ENCODE peak calls at places on chromosomes 7 and 10, in nine cellular contexts. P is cardiac fibroblast; V is left lung; M is heart left ventricle; N is Karpas-422; F is CD8-positive, alpha-beta memory T cell; Z is thyroid gland; J is OCI-LY7; U is epithelial cell of proximal tubule. E is an unnamed sample.

GRCh38 chr7:24255139-24255538 is 28.9 kb upstream of the NPY start:
- DNase-seq in P (no peak), V (no peak), M (no peak), N (no peak), F (no peak), Z (no peak), J (no peak), U (no peak), E (no peak)

GRCh38 chr10:119370972-119371703 is 163.8 kb downstream of the GRK5 start:
- DNase-seq in P (peak), V (no peak), M (peak), N (no peak), F (no peak), Z (peak), J (no peak), U (no peak), E (no peak)

GRCh38 chr7:43077732-43078391 is 34.6 kb upstream of the HECW1 start:
- DNase-seq in P (peak), V (no peak), M (no peak), N (peak), F (no peak), Z (peak), J (no peak), U (no peak), E (no peak)

GRCh38 chr7:104275900-104276299 is 52.5 kb upstream of the LHFPL3 start:
- DNase-seq in P (peak), V (no peak), M (no peak), N (no peak), F (no peak), Z (no peak), J (no peak), U (no peak), E (no peak)

GRCh38 chr7:23106491-23106800 is 861 bp downstream of the KLHL7 start:
- DNase-seq in P (no peak), V (no peak), M (no peak), N (no peak), F (no peak), Z (peak), J (no peak), U (no peak), E (peak)

GRCh38 chr7:142240546-142240945 is 17.3 kb downstream of the PRSS58 start:
- DNase-seq in P (no peak), V (no peak), M (no peak), N (no peak), F (no peak), Z (no peak), J (no peak), U (no peak), E (no peak)

GRCh38 chr7:145845345-145845744 is 271.3 kb upstream of the CNTNAP2 start:
- DNase-seq in P (no peak), V (no peak), M (no peak), N (no peak), F (no peak), Z (no peak), J (peak), U (no peak), E (no peak)

GRCh38 chr10:35643151-35643975 is 1.3 kb upstream of the FZD8 start:
- DNase-seq in P (peak), V (peak), M (peak), N (no peak), F (peak), Z (peak), J (no peak), U (no peak), E (peak)

GRCh38 chr10:63866075-63866746 is 345.0 kb downstream of the REEP3 start:
- DNase-seq in P (peak), V (no peak), M (no peak), N (peak), F (no peak), Z (peak), J (peak), U (no peak), E (peak)

GRCh38 chr10:62044569-62044968 is 143.1 kb downstream of the ARID5B start:
- DNase-seq in P (no peak), V (no peak), M (no peak), N (no peak), F (no peak), Z (no peak), J (no peak), U (no peak), E (no peak)

GRCh38 chr7:24201221-24201620 is 82.8 kb upstream of the NPY start:
- DNase-seq in P (no peak), V (no peak), M (no peak), N (no peak), F (no peak), Z (no peak), J (no peak), U (no peak), E (no peak)

GRCh38 chr10:819816-820215 is 111.7 kb downstream of the LARP4B start:
- DNase-seq in P (no peak), V (no peak), M (no peak), N (no peak), F (no peak), Z (no peak), J (no peak), U (no peak), E (no peak)

GRCh38 chr10:99467236-99467999 is 37.0 kb upstream of the GOT1 start:
- DNase-seq in P (peak), V (no peak), M (no peak), N (no peak), F (no peak), Z (no peak), J (no peak), U (no peak), E (no peak)

GRCh38 chr7:127783267-127783559 is 131.2 kb downstream of the SND1 start:
- DNase-seq in P (no peak), V (no peak), M (no peak), N (no peak), F (no peak), Z (no peak), J (no peak), U (no peak), E (no peak)

GRCh38 chr10:34655286-34656170 is 159.6 kb downstream of the PARD3 start:
- DNase-seq in P (peak), V (no peak), M (no peak), N (peak), F (peak), Z (peak), J (peak), U (peak), E (peak)

GRCh38 chr7:158442260-158442659 is 145.4 kb downstream of the PTPRN2 start:
- DNase-seq in P (no peak), V (no peak), M (no peak), N (peak), F (no peak), Z (no peak), J (peak), U (no peak), E (no peak)

GRCh38 chr10:86217386-86218080 is 149.1 kb downstream of the GRID1 start:
- DNase-seq in P (no peak), V (no peak), M (peak), N (no peak), F (no peak), Z (peak), J (no peak), U (no peak), E (no peak)

GRCh38 chr7:148442933-148443332 is 147.6 kb upstream of the C7orf33 start:
- DNase-seq in P (no peak), V (no peak), M (no peak), N (no peak), F (no peak), Z (no peak), J (no peak), U (no peak), E (peak)

GRCh38 chr10:62627985-62628384 is 176.5 kb upstream of the ADO start:
- DNase-seq in P (no peak), V (no peak), M (no peak), N (no peak), F (no peak), Z (no peak), J (no peak), U (no peak), E (no peak)

GRCh38 chr7:40211291-40212003 is 76.6 kb downstream of the SUGCT start:
- DNase-seq in P (no peak), V (no peak), M (no peak), N (no peak), F (no peak), Z (no peak), J (no peak), U (no peak), E (no peak)

GRCh38 chr10:46541017-46541661 is 15.3 kb downstream of the GPRIN2 start:
- DNase-seq in P (no peak), V (peak), M (peak), N (no peak), F (no peak), Z (peak), J (no peak), U (no peak), E (peak)

GRCh38 chr10:91796332-91797076 is 1.7 kb upstream of the TNKS2 start:
- DNase-seq in P (no peak), V (no peak), M (no peak), N (peak), F (peak), Z (peak), J (peak), U (no peak), E (peak)

GRCh38 chr10:46223626-46224413 is 63.0 kb upstream of the ANTXRL start:
- DNase-seq in P (no peak), V (peak), M (no peak), N (no peak), F (no peak), Z (no peak), J (no peak), U (no peak), E (no peak)

GRCh38 chr7:73557108-73557396 is 438 bp downstream of the BCL7B start:
- DNase-seq in P (peak), V (peak), M (peak), N (peak), F (peak), Z (peak), J (peak), U (no peak), E (peak)

GRCh38 chr10:103397191-103397825 is 882 bp downstream of the PDCD11 start:
- DNase-seq in P (peak), V (no peak), M (no peak), N (peak), F (no peak), Z (no peak), J (peak), U (no peak), E (peak)

GRCh38 chr7:17130281-17131059 is 168.0 kb upstream of the AHR start:
- DNase-seq in P (peak), V (no peak), M (no peak), N (no peak), F (no peak), Z (no peak), J (no peak), U (peak), E (no peak)
- H3K4me3 ChIP-seq in P (no peak), V (no peak), M (peak), N (no peak), F (no peak), Z (no peak), J (no peak), U (no peak), E (no peak)

GRCh38 chr7:91326516-91327209 is 62.4 kb downstream of the FZD1 start:
- DNase-seq in P (no peak), V (no peak), M (no peak), N (peak), F (no peak), Z (no peak), J (no peak), U (no peak), E (no peak)
- H3K4me3 ChIP-seq in P (no peak), V (no peak), M (no peak), N (peak), F (no peak), Z (no peak), J (no peak), U (no peak), E (no peak)

GRCh38 chr7:112449353-112449752 is 907 bp upstream of the IFRD1 start:
- DNase-seq in P (peak), V (no peak), M (no peak), N (no peak), F (no peak), Z (peak), J (peak), U (no peak), E (peak)

GRCh38 chr7:112452102-112452888 is 2.0 kb downstream of the IFRD1 start:
- DNase-seq in P (peak), V (peak), M (no peak), N (peak), F (no peak), Z (peak), J (peak), U (no peak), E (peak)

GRCh38 chr7:112449902-112450806 is at the start of gene IFRD1:
- DNase-seq in P (peak), V (peak), M (peak), N (peak), F (peak), Z (peak), J (peak), U (peak), E (peak)

GRCh38 chr7:112450807-112451661 is 774 bp downstream of the IFRD1 start:
- DNase-seq in P (peak), V (peak), M (peak), N (peak), F (peak), Z (peak), J (peak), U (no peak), E (peak)

DNA sequence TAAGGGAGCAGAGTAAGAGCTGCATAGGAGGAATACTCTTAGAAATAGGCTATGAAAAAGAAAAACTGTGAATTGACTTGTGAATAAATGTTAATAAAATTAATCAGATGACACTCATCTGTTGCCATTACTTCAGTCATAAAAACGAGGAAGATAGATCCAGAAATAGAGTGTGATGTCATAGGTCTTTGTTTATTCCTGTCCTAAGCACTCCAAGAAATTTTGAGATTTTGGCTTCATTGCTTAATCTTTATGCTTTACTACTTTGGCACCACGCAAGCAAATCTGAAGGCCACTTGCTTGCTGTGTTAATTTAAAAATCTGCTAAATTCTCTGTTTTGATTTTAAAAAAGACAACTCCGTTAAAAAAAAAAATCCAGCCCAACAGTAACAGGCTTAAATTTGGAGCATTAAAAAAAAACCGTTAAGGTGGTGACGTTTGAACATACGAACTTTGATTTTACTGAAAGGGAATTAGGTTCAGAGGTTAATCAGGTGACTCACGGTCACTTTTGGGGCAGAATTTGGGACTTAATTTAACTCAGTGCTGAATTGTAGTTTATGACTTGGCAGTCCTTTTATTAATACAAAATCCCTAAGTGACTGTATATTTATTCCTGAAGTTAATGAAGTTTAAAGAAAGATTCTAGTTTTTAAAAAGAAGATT is 3.4 kb downstream of the IFRD1 start:
- DNase-seq in P (peak), V (no peak), M (no peak), N (no peak), F (no peak), Z (no peak), J (no peak), U (no peak), E (no peak)
- H3K4me3 ChIP-seq in P (no peak), V (no peak), M (peak), N (peak), F (no peak), Z (no peak), J (peak), U (peak), E (no peak)

DNA sequence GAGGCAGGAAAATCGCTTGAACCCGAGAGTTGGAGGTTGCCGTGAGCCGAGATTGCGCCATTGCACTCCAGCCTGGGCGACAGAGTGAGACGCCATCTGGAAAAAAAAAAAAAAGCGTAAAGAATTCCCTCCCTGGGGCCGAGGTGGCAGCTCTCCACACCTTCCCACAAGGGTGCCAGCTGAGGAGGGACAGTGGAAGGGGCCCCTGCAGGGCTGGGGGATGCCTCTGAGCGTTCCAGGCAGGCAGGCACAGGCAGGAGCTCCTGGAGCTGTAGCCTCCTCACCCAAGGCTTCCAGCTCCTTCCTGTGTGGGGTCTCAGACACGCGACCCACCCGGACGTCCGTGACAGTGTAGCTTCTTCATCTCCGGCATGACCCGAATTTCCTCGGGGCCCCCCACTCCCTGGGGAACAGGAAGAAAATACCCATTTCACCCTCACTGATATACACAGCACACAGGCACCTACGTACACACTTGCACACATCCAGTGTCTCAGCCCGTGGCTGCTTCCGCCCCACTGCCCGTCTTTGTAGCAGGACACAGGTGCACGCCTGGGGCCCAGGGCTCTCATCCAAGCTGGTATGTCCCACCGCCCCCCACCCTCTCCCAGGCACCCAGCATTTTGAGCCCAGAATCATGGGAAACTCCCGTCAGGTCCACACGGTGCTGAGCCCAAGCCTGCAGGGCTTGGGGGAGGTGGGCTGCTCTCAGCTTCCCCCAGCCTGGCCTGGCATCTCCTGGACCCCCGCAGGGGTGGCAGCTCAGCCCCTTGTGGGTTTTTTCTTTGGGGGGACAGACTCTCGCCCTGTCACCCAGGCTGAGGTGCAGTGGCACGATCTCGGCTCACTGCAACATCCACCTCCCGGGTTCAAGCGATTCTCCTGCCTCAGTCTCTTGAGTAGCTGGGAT is 25.7 kb downstream of the GRIFIN start:
- DNase-seq in P (no peak), V (no peak), M (no peak), N (no peak), F (no peak), Z (no peak), J (no peak), U (no peak), E (no peak)
- H3K4me3 ChIP-seq in P (no peak), V (no peak), M (no peak), N (no peak), F (no peak), Z (no peak), J (no peak), U (no peak), E (no peak)

DNA sequence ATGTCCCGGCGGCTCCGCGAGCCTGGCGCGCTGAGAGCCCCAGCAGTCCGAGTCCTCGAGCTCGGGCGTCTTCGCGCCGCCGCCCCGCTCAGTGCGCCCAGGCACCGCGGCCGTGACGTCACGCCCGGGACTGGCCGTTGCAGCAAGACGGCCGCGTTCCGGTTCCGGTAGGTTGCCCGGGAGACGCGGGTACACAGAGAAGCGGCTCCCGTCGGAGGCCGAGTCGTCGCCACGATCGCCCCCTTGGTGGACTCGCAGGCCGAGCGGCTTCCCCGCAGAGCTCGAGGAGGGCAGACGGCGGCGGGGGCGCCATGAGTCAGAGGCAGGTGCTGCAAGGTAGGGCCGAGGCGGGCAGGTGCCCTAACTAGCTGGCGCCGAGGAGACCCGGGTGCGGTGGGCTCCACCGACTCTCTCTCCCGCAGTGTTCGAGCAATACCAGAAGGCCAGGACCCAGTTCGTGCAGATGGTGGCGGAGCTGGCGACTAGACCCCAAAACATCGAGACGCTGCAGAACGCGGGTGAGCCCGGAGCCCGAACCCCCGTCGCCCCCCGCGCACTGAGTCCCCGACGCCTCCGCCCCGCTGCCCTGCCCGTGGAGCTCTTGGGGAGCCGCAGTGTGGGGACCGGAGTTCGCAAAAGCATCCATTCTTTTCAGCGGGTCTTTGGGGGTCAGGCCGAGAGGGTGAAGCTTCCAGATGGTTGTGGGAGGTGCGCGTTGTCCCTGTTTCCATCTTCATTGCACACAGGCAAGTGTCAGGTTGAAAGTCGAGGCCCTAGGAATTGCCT is at the start of gene SPAG6:
- DNase-seq in P (no peak), V (peak), M (peak), N (no peak), F (peak), Z (peak), J (no peak), U (no peak), E (peak)
- H3K4me3 ChIP-seq in P (no peak), V (no peak), M (peak), N (no peak), F (no peak), Z (no peak), J (no peak), U (peak), E (no peak)

GRCh38 chr7:33932832-33933468 is 27.6 kb downstream of the BMPER start:
- DNase-seq in P (peak), V (peak), M (peak), N (peak), F (peak), Z (peak), J (peak), U (peak), E (peak)
- H3K4me3 ChIP-seq in P (no peak), V (no peak), M (no peak), N (no peak), F (no peak), Z (no peak), J (no peak), U (peak), E (no peak)

GRCh38 chr10:30188567-30189253 is 129.3 kb upstream of the JCAD start:
- DNase-seq in P (no peak), V (no peak), M (no peak), N (no peak), F (no peak), Z (no peak), J (no peak), U (no peak), E (no peak)
- H3K4me3 ChIP-seq in P (no peak), V (no peak), M (no peak), N (no peak), F (no peak), Z (no peak), J (no peak), U (no peak), E (no peak)

DNA sequence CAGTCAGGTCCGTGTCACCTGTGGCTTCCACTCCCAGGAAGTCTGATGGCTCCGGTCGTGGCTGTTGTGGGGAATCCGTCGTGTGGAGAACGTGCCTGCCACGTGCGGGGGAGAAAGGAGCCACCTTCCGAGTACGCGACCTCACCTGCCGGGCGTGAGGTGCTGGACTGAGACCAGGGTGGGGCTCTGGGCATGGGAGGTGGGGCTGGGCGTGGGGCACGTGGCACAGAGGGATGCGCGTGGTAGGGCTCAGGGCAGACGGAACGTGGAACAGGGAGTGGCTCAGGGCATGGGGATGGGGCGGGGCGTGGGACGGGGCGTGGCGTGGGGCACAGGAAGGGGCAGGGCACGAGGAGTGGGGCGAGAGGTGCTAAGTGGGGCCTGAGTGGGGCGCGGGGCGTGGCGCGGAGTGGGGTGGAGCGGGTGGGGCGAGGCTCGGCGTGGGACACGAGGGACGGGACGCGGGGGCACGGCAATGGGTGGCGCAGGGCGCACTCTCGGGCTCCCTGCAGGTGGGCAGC is 64.8 kb downstream of the C10orf143 start:
- DNase-seq in P (no peak), V (no peak), M (no peak), N (no peak), F (no peak), Z (no peak), J (no peak), U (no peak), E (no peak)
- H3K4me3 ChIP-seq in P (no peak), V (no peak), M (no peak), N (no peak), F (no peak), Z (no peak), J (no peak), U (no peak), E (no peak)

GRCh38 chr10:109933984-109934565 is 10.8 kb upstream of the XPNPEP1 start:
- DNase-seq in P (no peak), V (no peak), M (no peak), N (no peak), F (peak), Z (peak), J (no peak), U (no peak), E (no peak)
- H3K4me3 ChIP-seq in P (no peak), V (no peak), M (no peak), N (no peak), F (peak), Z (no peak), J (no peak), U (no peak), E (no peak)

GRCh38 chr7:7718461-7718860 is at the start of gene RPA3:
- DNase-seq in P (no peak), V (no peak), M (no peak), N (no peak), F (no peak), Z (no peak), J (no peak), U (no peak), E (no peak)
- H3K4me3 ChIP-seq in P (no peak), V (no peak), M (no peak), N (no peak), F (no peak), Z (no peak), J (no peak), U (no peak), E (no peak)

E was measured in body of pancreas.